ENCODE peak calls at places on chromosomes 5 and 9, in nine cellular contexts. N is hypothalamus; L is stimulated activated CD8-positive, alpha-beta memory T cell treated with anti-CD3 and anti-CD28 coated beads, Interleukin-2, amount 100 ng/mL, for 48 hours; J is NCI-H524; X is cardiac fibroblast; W is HFFc6; H is BE2C; M is T-helper 1 cell; S is GM13977. D is an unnamed sample.

GRCh38 chr9:114671605-114672004 is 10.4 kb downstream of the TEX48 start:
- DNase-seq in H (no peak), S (no peak), M (no peak), X (no peak), L (no peak), N (no peak), J (no peak), W (no peak), D (no peak)

GRCh38 chr9:21017092-21017491 is 14.3 kb downstream of the HACD4 start:
- DNase-seq in M (no peak), N (no peak), X (peak; percentile 88), S (no peak), J (no peak), W (peak; percentile 78), L (no peak), H (no peak), D (no peak)

GRCh38 chr5:1110260-1110929 is 1.5 kb downstream of the SLC12A7 start:
- DNase-seq in J (no peak), S (no peak), M (no peak), X (no peak), W (no peak), L (no peak), N (no peak), H (no peak), D (no peak)

GRCh38 chr5:135629164-135629563 is 50.4 kb upstream of the CXCL14 start:
- DNase-seq in W (no peak), L (no peak), M (no peak), J (no peak), H (no peak), S (no peak), N (no peak), X (no peak), D (no peak)

GRCh38 chr5:16899171-16899570 is 36.9 kb downstream of the MYO10 start:
- DNase-seq in W (no peak), H (no peak), X (no peak), N (no peak), J (no peak), L (no peak), M (no peak), S (no peak), D (no peak)

GRCh38 chr5:7926720-7927119 is 57.8 kb downstream of the MTRR start:
- DNase-seq in M (no peak), H (no peak), X (no peak), W (no peak), J (no peak), S (no peak), L (no peak), N (no peak), D (no peak)

GRCh38 chr5:139394654-139395566 is at the start of gene PROB1:
- DNase-seq in S (no peak), N (no peak), M (no peak), X (no peak), J (no peak), W (no peak), H (no peak), L (no peak), D (peak; percentile 71)

GRCh38 chr5:143008809-143009521 is 238.8 kb downstream of the ARHGAP26 start:
- DNase-seq in L (peak; percentile 61), W (peak; percentile 97), J (no peak), X (peak; percentile 99), N (no peak), M (peak; percentile 99), S (peak; percentile 32), H (no peak), D (no peak)

GRCh38 chr5:74562116-74562515 is 78.4 kb downstream of the ENC1 start:
- DNase-seq in S (no peak), X (no peak), L (no peak), H (no peak), N (no peak), M (no peak), W (no peak), J (no peak), D (no peak)

GRCh38 chr5:66958984-66959641 is 237.5 kb downstream of the CD180 start:
- DNase-seq in L (no peak), S (no peak), X (peak; percentile 85), J (no peak), N (no peak), W (peak; percentile 82), H (no peak), M (no peak), D (peak; percentile 16)

GRCh38 chr5:55915783-55916182 is 64.6 kb downstream of the IL31RA start:
- DNase-seq in M (no peak), J (no peak), L (no peak), H (peak; percentile 39), N (no peak), S (no peak), W (no peak), X (no peak), D (no peak)

GRCh38 chr9:94553029-94553938 is 1.6 kb upstream of the PCAT7 start:
- DNase-seq in X (no peak), M (no peak), N (no peak), H (peak; percentile 42), S (no peak), L (no peak), J (no peak), W (no peak), D (no peak)

GRCh38 chr5:154528005-154528594 is 50.1 kb upstream of the HAND1 start:
- DNase-seq in J (no peak), M (no peak), S (no peak), X (no peak), L (no peak), H (peak; percentile 86), N (no peak), W (no peak), D (no peak)

GRCh38 chr9:91948423-91949292 is 1.4 kb downstream of the ROR2 start:
- DNase-seq in J (peak; percentile 59), M (peak; percentile 9), S (peak; percentile 49), H (peak; percentile 77), L (peak; percentile 17), X (no peak), W (peak; percentile 6), N (no peak), D (no peak)

GRCh38 chr5:34007116-34007674 is 655 bp downstream of the AMACR start:
- DNase-seq in N (no peak), S (peak; percentile 29), L (no peak), H (no peak), J (no peak), W (no peak), M (no peak), X (peak; percentile 23), D (no peak)

GRCh38 chr9:83629433-83630104 is 6.6 kb downstream of the IDNK start:
- DNase-seq in L (no peak), N (no peak), X (no peak), H (no peak), J (no peak), M (no peak), S (no peak), W (no peak), D (no peak)

GRCh38 chr5:100790170-100790665 is 112.9 kb downstream of the ST8SIA4 start:
- DNase-seq in S (no peak), H (peak; percentile 28), N (no peak), W (no peak), J (no peak), M (no peak), X (no peak), L (no peak), D (no peak)

GRCh38 chr5:113682497-113683136 is 169.1 kb downstream of the YTHDC2 start:
- DNase-seq in M (no peak), H (no peak), N (no peak), L (no peak), J (no peak), W (no peak), S (no peak), X (peak; percentile 9), D (no peak)

GRCh38 chr5:136159457-136159856 is 26.8 kb downstream of the SMAD5 start:
- DNase-seq in J (no peak), S (no peak), M (no peak), W (no peak), L (no peak), X (peak; percentile 55), H (no peak), N (no peak), D (no peak)

GRCh38 chr5:72467987-72468386 is 39.2 kb downstream of the ZNF366 start:
- DNase-seq in W (peak; percentile 35), L (no peak), H (no peak), X (peak; percentile 87), N (no peak), S (no peak), J (no peak), M (no peak), D (no peak)

GRCh38 chr5:95216136-95216955 is 68.5 kb downstream of the MCTP1 start:
- DNase-seq in N (no peak), X (peak; percentile 3), J (no peak), M (no peak), H (no peak), W (no peak), S (no peak), L (no peak), D (no peak)

GRCh38 chr9:8706546-8706945 is 907.0 kb upstream of the DMAC1 start:
- DNase-seq in J (no peak), X (no peak), L (no peak), W (no peak), M (no peak), H (no peak), S (no peak), N (no peak), D (no peak)

GRCh38 chr9:131008909-131009618 is at the start of gene LAMC3:
- DNase-seq in W (no peak), M (no peak), N (no peak), L (no peak), J (no peak), S (no peak), H (peak; percentile 57), X (no peak), D (no peak)

GRCh38 chr9:96048116-96048953 is 172.8 kb downstream of the ERCC6L2 start:
- DNase-seq in N (no peak), W (no peak), S (no peak), H (no peak), X (peak; percentile 25), M (no peak), J (no peak), L (no peak), D (no peak)

GRCh38 chr5:10645671-10646070 is 81.8 kb downstream of the ANKRD33B start:
- DNase-seq in L (no peak), H (no peak), X (no peak), N (no peak), J (no peak), S (no peak), M (no peak), W (no peak), D (no peak)

GRCh38 chr5:76522103-76522942 is 100.9 kb downstream of the F2RL2 start:
- DNase-seq in X (no peak), H (no peak), W (no peak), L (no peak), J (no peak), M (no peak), S (no peak), N (no peak), D (no peak)

GRCh38 chr5:85590764-85591163 is 1027.0 kb upstream of the COX7C start:
- DNase-seq in L (no peak), X (no peak), W (no peak), N (no peak), J (no peak), S (no peak), M (no peak), H (no peak), D (no peak)

GRCh38 chr9:129473523-129474244 is 147.2 kb downstream of the C9orf50 start:
- DNase-seq in W (no peak), M (no peak), S (no peak), X (peak; percentile 43), H (no peak), N (no peak), J (no peak), L (no peak), D (no peak)

GRCh38 chr9:138028596-138028995 is 151.0 kb downstream of the CACNA1B start:
- DNase-seq in N (no peak), L (no peak), X (no peak), W (no peak), H (no peak), M (no peak), S (no peak), J (no peak), D (no peak)

GRCh38 chr5:126368239-126368812 is 54.9 kb upstream of the GRAMD2B start:
- DNase-seq in S (no peak), N (no peak), X (no peak), L (no peak), W (no peak), M (no peak), J (no peak), H (no peak), D (no peak)

GRCh38 chr9:136361757-136362449 is 1.6 kb downstream of the DNLZ start:
- DNase-seq in X (no peak), J (no peak), H (peak; percentile 56), W (no peak), M (no peak), S (no peak), L (no peak), N (no peak), D (no peak)